ENCODE peak calls at places on chromosomes 7 and 10, in eight cellular contexts. Z is GM18507; W is substantia nigra; K is CD4-positive, alpha-beta memory T cell; Y is thyroid gland; A is foreskin fibroblast; L is activated naive CD4-positive, alpha-beta T cell treated with anti-CD3 and anti-CD28 coated beads for 36 hours; S is NCI-H2029 treated with DMSO at 0.1 percent for 48 hours. U is an unnamed sample.

GRCh38 chr10:2985729-2986232 is 81.6 kb upstream of the PFKP start:
- DNase-seq in Z (no peak), W (no peak), S (peak; percentile 77), K (no peak), L (no peak), A (peak; percentile 16), Y (no peak), U (no peak)

GRCh38 chr7:149552778-149553177 is 55.2 kb upstream of the ZNF746 start:
- DNase-seq in Y (no peak), K (no peak), A (no peak), L (no peak), W (no peak), Z (no peak), S (no peak), U (no peak)

GRCh38 chr7:123712619-123713018 is 36.2 kb downstream of the WASL start:
- DNase-seq in W (no peak), S (no peak), Y (no peak), L (no peak), K (no peak), A (no peak), Z (no peak), U (no peak)

GRCh38 chr10:1939016-1939415 is 201.7 kb upstream of the ADARB2 start:
- DNase-seq in S (no peak), Y (no peak), Z (no peak), W (no peak), L (peak; percentile 90), A (no peak), K (peak; percentile 15), U (no peak)

GRCh38 chr10:119289227-119289925 is 82.0 kb downstream of the GRK5 start:
- DNase-seq in Z (no peak), Y (peak; percentile 52), S (no peak), A (no peak), W (peak; percentile 26), K (no peak), L (no peak), U (no peak)

GRCh38 chr10:23294638-23295247 is 49.9 kb downstream of the C10orf67 start:
- DNase-seq in Y (no peak), L (no peak), K (no peak), W (no peak), A (peak; percentile 27), Z (no peak), S (no peak), U (no peak)

GRCh38 chr10:42769653-42770052 is 12.9 kb upstream of the BMS1 start:
- DNase-seq in A (no peak), W (no peak), Y (no peak), L (no peak), K (no peak), Z (no peak), S (peak; percentile 7), U (no peak)

GRCh38 chr10:119090968-119091367 is 10.4 kb upstream of the EIF3A start:
- DNase-seq in K (peak; percentile 81), S (no peak), Y (no peak), W (no peak), L (peak; percentile 31), Z (no peak), A (peak; percentile 87), U (peak; percentile 63)

GRCh38 chr10:44316187-44316921 is 68.5 kb downstream of the CXCL12 start:
- DNase-seq in W (no peak), L (peak; percentile 12), S (no peak), Y (no peak), K (no peak), A (no peak), Z (no peak), U (peak; percentile 77)

GRCh38 chr7:104538152-104538551 is 209.7 kb downstream of the LHFPL3 start:
- DNase-seq in Z (no peak), L (no peak), S (no peak), K (no peak), Y (no peak), W (no peak), A (no peak), U (no peak)

GRCh38 chr10:78367012-78367411 is 333.3 kb downstream of the RPS24 start:
- DNase-seq in S (no peak), L (no peak), K (no peak), A (no peak), W (no peak), Z (no peak), Y (no peak), U (no peak)

GRCh38 chr7:93055543-93056107 is 62.2 kb downstream of the SAMD9 start:
- DNase-seq in A (peak; percentile 65), L (no peak), Y (no peak), K (peak; percentile 48), W (no peak), Z (peak; percentile 33), S (peak; percentile 46), U (peak; percentile 57)

GRCh38 chr7:70681111-70681846 is 450.7 kb upstream of the GALNT17 start:
- DNase-seq in W (no peak), S (no peak), Y (no peak), A (no peak), K (no peak), L (no peak), Z (no peak), U (no peak)

GRCh38 chr10:103884681-103885139 is 29.3 kb upstream of the SH3PXD2A start:
- DNase-seq in L (peak; percentile 43), W (peak; percentile 16), S (peak; percentile 33), Y (peak; percentile 63), A (peak; percentile 80), Z (peak; percentile 14), K (peak; percentile 24), U (peak; percentile 60)